ENCODE peak calls at places on chromosomes 2 and 18, in nine cellular contexts. One of them, this sample, is unnamed.

GRCh38 chr2:7133521-7133920 is 216.3 kb downstream of the RNF144A start:
- DNase-seq in pancreas: no peak
- DNase-seq in Peyer's patch: no peak
- DNase-seq in GM23248: peak; percentile 33
- DNase-seq in CD8-positive, alpha-beta T cell: no peak
- DNase-seq in aorta: no peak
- DNase-seq in upper lobe of right lung: no peak
- DNase-seq in cardiac muscle cell: peak; percentile 4
- DNase-seq in stomach: no peak
- DNase-seq in this sample: no peak

GRCh38 chr2:215843579-215843978 is 169.8 kb downstream of the MREG start:
- DNase-seq in pancreas: no peak
- DNase-seq in Peyer's patch: no peak
- DNase-seq in GM23248: peak; percentile 95
- DNase-seq in CD8-positive, alpha-beta T cell: no peak
- DNase-seq in aorta: peak; percentile 59
- DNase-seq in upper lobe of right lung: no peak
- DNase-seq in cardiac muscle cell: no peak
- DNase-seq in stomach: no peak
- DNase-seq in this sample: no peak

GRCh38 chr2:38430603-38431002 is 53.5 kb upstream of the ATL2 start:
- DNase-seq in pancreas: no peak
- DNase-seq in Peyer's patch: no peak
- DNase-seq in GM23248: no peak
- DNase-seq in CD8-positive, alpha-beta T cell: no peak
- DNase-seq in aorta: no peak
- DNase-seq in upper lobe of right lung: no peak
- DNase-seq in cardiac muscle cell: no peak
- DNase-seq in stomach: no peak
- DNase-seq in this sample: no peak

GRCh38 chr18:8615397-8616025 is 6.3 kb downstream of the RAB12 start:
- DNase-seq in pancreas: no peak
- DNase-seq in Peyer's patch: no peak
- DNase-seq in GM23248: peak; percentile 94
- DNase-seq in CD8-positive, alpha-beta T cell: no peak
- DNase-seq in aorta: peak; percentile 55
- DNase-seq in upper lobe of right lung: no peak
- DNase-seq in cardiac muscle cell: no peak
- DNase-seq in stomach: no peak
- DNase-seq in this sample: no peak

GRCh38 chr18:48827321-48828200 is 123.2 kb downstream of the SMAD7 start:
- DNase-seq in pancreas: no peak
- DNase-seq in Peyer's patch: peak; percentile 6
- DNase-seq in GM23248: peak; percentile 80
- DNase-seq in CD8-positive, alpha-beta T cell: no peak
- DNase-seq in aorta: peak; percentile 59
- DNase-seq in upper lobe of right lung: peak; percentile 50
- DNase-seq in cardiac muscle cell: peak; percentile 84
- DNase-seq in stomach: peak; percentile 24
- DNase-seq in this sample: no peak

GRCh38 chr2:68653538-68653982 is 10.2 kb downstream of the PROKR1 start:
- DNase-seq in pancreas: no peak
- DNase-seq in Peyer's patch: no peak
- DNase-seq in GM23248: no peak
- DNase-seq in CD8-positive, alpha-beta T cell: no peak
- DNase-seq in aorta: peak; percentile 73
- DNase-seq in upper lobe of right lung: no peak
- DNase-seq in cardiac muscle cell: no peak
- DNase-seq in stomach: peak; percentile 63
- DNase-seq in this sample: no peak

GRCh38 chr18:63963610-63964256 is 6.1 kb upstream of the SERPINB8 start:
- DNase-seq in pancreas: peak; percentile 28
- DNase-seq in Peyer's patch: peak; percentile 38
- DNase-seq in GM23248: peak; percentile 82
- DNase-seq in CD8-positive, alpha-beta T cell: peak; percentile 53
- DNase-seq in aorta: no peak
- DNase-seq in upper lobe of right lung: no peak
- DNase-seq in cardiac muscle cell: peak; percentile 70
- DNase-seq in stomach: peak; percentile 57
- DNase-seq in this sample: no peak

GRCh38 chr2:168626096-168626495 is 170.0 kb downstream of the CERS6 start:
- DNase-seq in pancreas: no peak
- DNase-seq in Peyer's patch: no peak
- DNase-seq in GM23248: no peak
- DNase-seq in CD8-positive, alpha-beta T cell: no peak
- DNase-seq in aorta: no peak
- DNase-seq in upper lobe of right lung: no peak
- DNase-seq in cardiac muscle cell: no peak
- DNase-seq in stomach: no peak
- DNase-seq in this sample: no peak

GRCh38 chr2:238344517-238344916 is 24.2 kb downstream of the TRAF3IP1 start:
- DNase-seq in pancreas: no peak
- DNase-seq in Peyer's patch: no peak
- DNase-seq in GM23248: peak; percentile 32
- DNase-seq in CD8-positive, alpha-beta T cell: no peak
- DNase-seq in aorta: no peak
- DNase-seq in upper lobe of right lung: no peak
- DNase-seq in cardiac muscle cell: no peak
- DNase-seq in stomach: no peak
- DNase-seq in this sample: no peak

GRCh38 chr2:112665113-112665780 is 19.5 kb downstream of the SLC20A1 start:
- DNase-seq in pancreas: no peak
- DNase-seq in Peyer's patch: no peak
- DNase-seq in GM23248: no peak
- DNase-seq in CD8-positive, alpha-beta T cell: no peak
- DNase-seq in aorta: no peak
- DNase-seq in upper lobe of right lung: no peak
- DNase-seq in cardiac muscle cell: no peak
- DNase-seq in stomach: no peak
- DNase-seq in this sample: no peak

GRCh38 chr2:160199683-160200389 is at the start of gene ITGB6:
- DNase-seq in pancreas: no peak
- DNase-seq in Peyer's patch: no peak
- DNase-seq in GM23248: no peak
- DNase-seq in CD8-positive, alpha-beta T cell: no peak
- DNase-seq in aorta: no peak
- DNase-seq in upper lobe of right lung: no peak
- DNase-seq in cardiac muscle cell: no peak
- DNase-seq in stomach: no peak
- DNase-seq in this sample: no peak
- H3K4me1 ChIP-seq in pancreas: peaks cover 10% of the 10 kb centered on the region
- H3K4me1 ChIP-seq in Peyer's patch: no peaks in the 10 kb centered on the region
- H3K4me1 ChIP-seq in GM23248: peaks cover 8% of the 10 kb centered on the region
- H3K4me1 ChIP-seq in CD8-positive, alpha-beta T cell: no peaks in the 10 kb centered on the region
- H3K4me1 ChIP-seq in aorta: no peaks in the 10 kb centered on the region
- H3K4me1 ChIP-seq in upper lobe of right lung: no peaks in the 10 kb centered on the region
- H3K4me1 ChIP-seq in cardiac muscle cell: peaks cover 26% of the 10 kb centered on the region
- H3K4me1 ChIP-seq in stomach: peaks cover 2% of the 10 kb centered on the region
- H3K4me1 ChIP-seq in this sample: no peaks in the 10 kb centered on the region

GRCh38 chr2:62284471-62284870 is 88.6 kb downstream of the B3GNT2 start:
- DNase-seq in pancreas: no peak
- DNase-seq in Peyer's patch: no peak
- DNase-seq in GM23248: no peak
- DNase-seq in CD8-positive, alpha-beta T cell: no peak
- DNase-seq in aorta: no peak
- DNase-seq in upper lobe of right lung: no peak
- DNase-seq in cardiac muscle cell: no peak
- DNase-seq in stomach: no peak
- DNase-seq in this sample: no peak

GRCh38 chr2:62277688-62278087 is 81.8 kb downstream of the B3GNT2 start:
- DNase-seq in pancreas: no peak
- DNase-seq in Peyer's patch: no peak
- DNase-seq in GM23248: no peak
- DNase-seq in CD8-positive, alpha-beta T cell: no peak
- DNase-seq in aorta: no peak
- DNase-seq in upper lobe of right lung: no peak
- DNase-seq in cardiac muscle cell: no peak
- DNase-seq in stomach: no peak
- DNase-seq in this sample: no peak

GRCh38 chr2:62284980-62285379 is 89.1 kb downstream of the B3GNT2 start:
- DNase-seq in pancreas: no peak
- DNase-seq in Peyer's patch: no peak
- DNase-seq in GM23248: no peak
- DNase-seq in CD8-positive, alpha-beta T cell: no peak
- DNase-seq in aorta: no peak
- DNase-seq in upper lobe of right lung: no peak
- DNase-seq in cardiac muscle cell: no peak
- DNase-seq in stomach: no peak
- DNase-seq in this sample: no peak

GRCh38 chr2:62283147-62283546 is 87.2 kb downstream of the B3GNT2 start:
- DNase-seq in pancreas: no peak
- DNase-seq in Peyer's patch: no peak
- DNase-seq in GM23248: no peak
- DNase-seq in CD8-positive, alpha-beta T cell: no peak
- DNase-seq in aorta: no peak
- DNase-seq in upper lobe of right lung: no peak
- DNase-seq in cardiac muscle cell: no peak
- DNase-seq in stomach: no peak
- DNase-seq in this sample: no peak

GRCh38 chr2:62281661-62282060 is 85.7 kb downstream of the B3GNT2 start:
- DNase-seq in pancreas: no peak
- DNase-seq in Peyer's patch: no peak
- DNase-seq in GM23248: no peak
- DNase-seq in CD8-positive, alpha-beta T cell: no peak
- DNase-seq in aorta: no peak
- DNase-seq in upper lobe of right lung: no peak
- DNase-seq in cardiac muscle cell: no peak
- DNase-seq in stomach: no peak
- DNase-seq in this sample: no peak
- H3K9me3 ChIP-seq in pancreas: no peaks in the 10 kb centered on the region
- H3K9me3 ChIP-seq in Peyer's patch: peaks cover 18% of the 10 kb centered on the region
- H3K9me3 ChIP-seq in GM23248: no peaks in the 10 kb centered on the region
- H3K9me3 ChIP-seq in CD8-positive, alpha-beta T cell: peaks cover 8% of the 10 kb centered on the region
- H3K9me3 ChIP-seq in aorta: peaks cover 3% of the 10 kb centered on the region
- H3K9me3 ChIP-seq in upper lobe of right lung: peaks cover 5% of the 10 kb centered on the region
- H3K9me3 ChIP-seq in cardiac muscle cell: no peaks in the 10 kb centered on the region
- H3K9me3 ChIP-seq in stomach: peaks cover 23% of the 10 kb centered on the region
- H3K9me3 ChIP-seq in this sample: peaks cover 41% of the 10 kb centered on the region

GRCh38 chr2:109201465-109202420 is 72.7 kb downstream of the SH3RF3 start:
- DNase-seq in pancreas: no peak
- DNase-seq in Peyer's patch: no peak
- DNase-seq in GM23248: no peak
- DNase-seq in CD8-positive, alpha-beta T cell: no peak
- DNase-seq in aorta: peak; percentile 70
- DNase-seq in upper lobe of right lung: no peak
- DNase-seq in cardiac muscle cell: no peak
- DNase-seq in stomach: no peak
- DNase-seq in this sample: no peak
- H3K4me1 ChIP-seq in pancreas: no peaks in the 10 kb centered on the region
- H3K4me1 ChIP-seq in Peyer's patch: no peaks in the 10 kb centered on the region
- H3K4me1 ChIP-seq in GM23248: no peaks in the 10 kb centered on the region
- H3K4me1 ChIP-seq in CD8-positive, alpha-beta T cell: no peaks in the 10 kb centered on the region
- H3K4me1 ChIP-seq in aorta: no peaks in the 10 kb centered on the region
- H3K4me1 ChIP-seq in upper lobe of right lung: no peaks in the 10 kb centered on the region
- H3K4me1 ChIP-seq in cardiac muscle cell: peaks cover 8% of the 10 kb centered on the region
- H3K4me1 ChIP-seq in stomach: peaks cover 7% of the 10 kb centered on the region
- H3K4me1 ChIP-seq in this sample: peaks cover 54% of the 10 kb centered on the region

GRCh38 chr2:150272404-150272803 is 215.1 kb downstream of the RND3 start:
- DNase-seq in pancreas: no peak
- DNase-seq in Peyer's patch: no peak
- DNase-seq in GM23248: peak; percentile 24
- DNase-seq in CD8-positive, alpha-beta T cell: no peak
- DNase-seq in aorta: no peak
- DNase-seq in upper lobe of right lung: no peak
- DNase-seq in cardiac muscle cell: no peak
- DNase-seq in stomach: no peak
- DNase-seq in this sample: no peak
- H3K9me3 ChIP-seq in pancreas: no peaks in the 10 kb centered on the region
- H3K9me3 ChIP-seq in Peyer's patch: no peaks in the 10 kb centered on the region
- H3K9me3 ChIP-seq in GM23248: no peaks in the 10 kb centered on the region
- H3K9me3 ChIP-seq in CD8-positive, alpha-beta T cell: no peaks in the 10 kb centered on the region
- H3K9me3 ChIP-seq in aorta: peaks cover 5% of the 10 kb centered on the region
- H3K9me3 ChIP-seq in upper lobe of right lung: no peaks in the 10 kb centered on the region
- H3K9me3 ChIP-seq in cardiac muscle cell: no peaks in the 10 kb centered on the region
- H3K9me3 ChIP-seq in stomach: peaks cover 4% of the 10 kb centered on the region
- H3K9me3 ChIP-seq in this sample: peaks cover 13% of the 10 kb centered on the region

GRCh38 chr2:233353769-233354499 is at the start of gene DGKD:
- DNase-seq in pancreas: peak; percentile 45
- DNase-seq in Peyer's patch: peak; percentile 79
- DNase-seq in GM23248: peak; percentile 77
- DNase-seq in CD8-positive, alpha-beta T cell: peak; percentile 77
- DNase-seq in aorta: peak; percentile 66
- DNase-seq in upper lobe of right lung: peak; percentile 85
- DNase-seq in cardiac muscle cell: peak; percentile 83
- DNase-seq in stomach: peak; percentile 69
- DNase-seq in this sample: peak; percentile 54
- H3K4me1 ChIP-seq in pancreas: no peaks in the 10 kb centered on the region
- H3K4me1 ChIP-seq in Peyer's patch: peaks cover 27% of the 10 kb centered on the region
- H3K4me1 ChIP-seq in GM23248: peaks cover 8% of the 10 kb centered on the region
- H3K4me1 ChIP-seq in CD8-positive, alpha-beta T cell: peaks cover 53% of the 10 kb centered on the region
- H3K4me1 ChIP-seq in aorta: no peaks in the 10 kb centered on the region
- H3K4me1 ChIP-seq in upper lobe of right lung: peaks cover 17% of the 10 kb centered on the region
- H3K4me1 ChIP-seq in cardiac muscle cell: peaks cover 18% of the 10 kb centered on the region
- H3K4me1 ChIP-seq in stomach: peaks cover 81% of the 10 kb centered on the region
- H3K4me1 ChIP-seq in this sample: peaks cover 55% of the 10 kb centered on the region

GRCh38 chr18:78364123-78364522 is 615.5 kb upstream of the SALL3 start:
- DNase-seq in pancreas: no peak
- DNase-seq in Peyer's patch: no peak
- DNase-seq in GM23248: no peak
- DNase-seq in CD8-positive, alpha-beta T cell: no peak
- DNase-seq in aorta: no peak
- DNase-seq in upper lobe of right lung: no peak
- DNase-seq in cardiac muscle cell: no peak
- DNase-seq in stomach: no peak
- DNase-seq in this sample: no peak
- H3K9me3 ChIP-seq in pancreas: no peaks in the 10 kb centered on the region
- H3K9me3 ChIP-seq in Peyer's patch: no peaks in the 10 kb centered on the region
- H3K9me3 ChIP-seq in GM23248: no peaks in the 10 kb centered on the region
- H3K9me3 ChIP-seq in CD8-positive, alpha-beta T cell: no peaks in the 10 kb centered on the region
- H3K9me3 ChIP-seq in aorta: no peaks in the 10 kb centered on the region
- H3K9me3 ChIP-seq in upper lobe of right lung: no peaks in the 10 kb centered on the region
- H3K9me3 ChIP-seq in cardiac muscle cell: no peaks in the 10 kb centered on the region
- H3K9me3 ChIP-seq in stomach: no peaks in the 10 kb centered on the region
- H3K9me3 ChIP-seq in this sample: peaks cover 6% of the 10 kb centered on the region

DNA sequence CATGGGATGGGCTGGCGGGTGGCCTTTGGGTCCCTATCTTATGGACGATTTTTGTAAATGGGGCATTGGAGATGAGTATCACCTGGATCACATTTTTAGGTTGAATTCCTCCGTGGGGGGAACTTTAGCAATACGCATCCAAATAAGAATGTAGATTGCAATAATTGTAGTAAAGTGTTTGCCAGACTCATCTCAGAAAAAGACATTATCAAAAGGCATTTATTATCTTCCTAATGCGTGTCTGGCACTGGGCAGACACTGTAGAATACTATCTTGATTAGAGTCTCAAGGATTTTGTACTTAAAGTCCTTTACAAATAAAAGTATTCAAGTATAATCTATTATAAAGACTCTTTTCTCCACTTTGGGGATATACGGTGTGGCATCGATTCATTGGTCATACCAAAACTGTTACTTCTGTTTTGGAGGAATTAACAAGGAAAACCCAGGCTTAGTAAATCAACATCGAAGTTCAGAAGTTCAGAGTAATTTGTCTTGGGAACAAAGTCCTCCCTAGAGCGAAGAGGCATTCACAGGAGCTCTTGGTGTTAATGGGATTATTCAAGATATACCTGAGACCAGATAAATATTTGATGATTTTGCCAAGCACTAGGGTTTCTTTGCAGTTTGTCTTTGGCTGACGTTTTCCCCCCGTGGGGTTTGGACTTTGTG is 568 bp upstream of the ACKR3 start:
- DNase-seq in pancreas: no peak
- DNase-seq in Peyer's patch: no peak
- DNase-seq in GM23248: no peak
- DNase-seq in CD8-positive, alpha-beta T cell: no peak
- DNase-seq in aorta: no peak
- DNase-seq in upper lobe of right lung: no peak
- DNase-seq in cardiac muscle cell: no peak
- DNase-seq in stomach: no peak
- DNase-seq in this sample: no peak
- H3K4me1 ChIP-seq in pancreas: no peaks in the 10 kb centered on the region
- H3K4me1 ChIP-seq in Peyer's patch: peaks cover 8% of the 10 kb centered on the region
- H3K4me1 ChIP-seq in GM23248: peaks cover 4% of the 10 kb centered on the region
- H3K4me1 ChIP-seq in CD8-positive, alpha-beta T cell: peaks cover 15% of the 10 kb centered on the region
- H3K4me1 ChIP-seq in aorta: no peaks in the 10 kb centered on the region
- H3K4me1 ChIP-seq in upper lobe of right lung: peaks cover 22% of the 10 kb centered on the region
- H3K4me1 ChIP-seq in cardiac muscle cell: peaks cover 53% of the 10 kb centered on the region
- H3K4me1 ChIP-seq in stomach: peaks cover 66% of the 10 kb centered on the region
- H3K4me1 ChIP-seq in this sample: peaks cover 78% of the 10 kb centered on the region

This sample was measured in left ventricle myocardium inferior.